ENCODE peak calls at places on chromosomes 5 and 9, in ten cellular contexts. One of them, this sample, is unnamed.

GRCh38 chr5:170233358-170233892 is 640 bp downstream of the C5orf58 start:
- DNase-seq in coronary artery: no peak
- DNase-seq in neural progenitor cell: no peak
- DNase-seq in BJ: no peak
- DNase-seq in psoas muscle: no peak
- DNase-seq in neural crest cell: no peak
- DNase-seq in mucosa of descending colon: no peak
- DNase-seq in bronchial epithelial cell: no peak
- DNase-seq in progenitor cell of endocrine pancreas: no peak
- DNase-seq in pancreas: no peak
- DNase-seq in this sample: no peak

GRCh38 chr9:93287593-93287992 is 103.7 kb downstream of the WNK2 start:
- DNase-seq in coronary artery: no peak
- DNase-seq in neural progenitor cell: no peak
- DNase-seq in BJ: no peak
- DNase-seq in psoas muscle: no peak
- DNase-seq in neural crest cell: no peak
- DNase-seq in mucosa of descending colon: no peak
- DNase-seq in bronchial epithelial cell: no peak
- DNase-seq in progenitor cell of endocrine pancreas: no peak
- DNase-seq in pancreas: no peak
- DNase-seq in this sample: no peak

GRCh38 chr9:73042155-73042554 is 89.3 kb upstream of the ALDH1A1 start:
- DNase-seq in coronary artery: no peak
- DNase-seq in neural progenitor cell: no peak
- DNase-seq in BJ: no peak
- DNase-seq in psoas muscle: no peak
- DNase-seq in neural crest cell: no peak
- DNase-seq in mucosa of descending colon: no peak
- DNase-seq in bronchial epithelial cell: peak
- DNase-seq in progenitor cell of endocrine pancreas: no peak
- DNase-seq in pancreas: no peak
- DNase-seq in this sample: no peak

GRCh38 chr9:133963166-133963565 is 29.0 kb downstream of the VAV2 start:
- DNase-seq in coronary artery: no peak
- DNase-seq in neural progenitor cell: no peak
- DNase-seq in BJ: no peak
- DNase-seq in psoas muscle: peak
- DNase-seq in neural crest cell: no peak
- DNase-seq in mucosa of descending colon: peak
- DNase-seq in bronchial epithelial cell: no peak
- DNase-seq in progenitor cell of endocrine pancreas: no peak
- DNase-seq in pancreas: no peak
- DNase-seq in this sample: no peak

GRCh38 chr9:112203536-112203935 is 28.4 kb upstream of the SUSD1 start:
- DNase-seq in coronary artery: no peak
- DNase-seq in neural progenitor cell: no peak
- DNase-seq in BJ: peak
- DNase-seq in psoas muscle: no peak
- DNase-seq in neural crest cell: no peak
- DNase-seq in mucosa of descending colon: no peak
- DNase-seq in bronchial epithelial cell: peak
- DNase-seq in progenitor cell of endocrine pancreas: no peak
- DNase-seq in pancreas: no peak
- DNase-seq in this sample: no peak

GRCh38 chr9:108545446-108545845 is 310.3 kb downstream of the ACTL7B start:
- DNase-seq in coronary artery: no peak
- DNase-seq in neural progenitor cell: no peak
- DNase-seq in BJ: no peak
- DNase-seq in psoas muscle: no peak
- DNase-seq in neural crest cell: no peak
- DNase-seq in mucosa of descending colon: no peak
- DNase-seq in bronchial epithelial cell: no peak
- DNase-seq in progenitor cell of endocrine pancreas: no peak
- DNase-seq in pancreas: no peak
- DNase-seq in this sample: no peak

GRCh38 chr5:16539169-16539666 is 73.6 kb upstream of the ZNF622 start:
- DNase-seq in coronary artery: peak
- DNase-seq in neural progenitor cell: no peak
- DNase-seq in BJ: peak
- DNase-seq in psoas muscle: peak
- DNase-seq in neural crest cell: no peak
- DNase-seq in mucosa of descending colon: peak
- DNase-seq in bronchial epithelial cell: peak
- DNase-seq in progenitor cell of endocrine pancreas: no peak
- DNase-seq in pancreas: peak
- DNase-seq in this sample: no peak

GRCh38 chr5:150774145-150774544 is 4.4 kb upstream of the SMIM3 start:
- DNase-seq in coronary artery: no peak
- DNase-seq in neural progenitor cell: no peak
- DNase-seq in BJ: peak
- DNase-seq in psoas muscle: no peak
- DNase-seq in neural crest cell: no peak
- DNase-seq in mucosa of descending colon: no peak
- DNase-seq in bronchial epithelial cell: peak
- DNase-seq in progenitor cell of endocrine pancreas: no peak
- DNase-seq in pancreas: no peak
- DNase-seq in this sample: no peak

GRCh38 chr9:123383512-123384170 is 27.6 kb downstream of the CRB2 start:
- DNase-seq in coronary artery: no peak
- DNase-seq in neural progenitor cell: no peak
- DNase-seq in BJ: no peak
- DNase-seq in psoas muscle: no peak
- DNase-seq in neural crest cell: no peak
- DNase-seq in mucosa of descending colon: no peak
- DNase-seq in bronchial epithelial cell: no peak
- DNase-seq in progenitor cell of endocrine pancreas: no peak
- DNase-seq in pancreas: no peak
- DNase-seq in this sample: no peak

GRCh38 chr5:78419396-78419795 is 59.0 kb downstream of the SCAMP1 start:
- DNase-seq in coronary artery: no peak
- DNase-seq in neural progenitor cell: no peak
- DNase-seq in BJ: no peak
- DNase-seq in psoas muscle: no peak
- DNase-seq in neural crest cell: no peak
- DNase-seq in mucosa of descending colon: no peak
- DNase-seq in bronchial epithelial cell: no peak
- DNase-seq in progenitor cell of endocrine pancreas: no peak
- DNase-seq in pancreas: no peak
- DNase-seq in this sample: no peak

GRCh38 chr5:31469886-31470285 is 62.0 kb downstream of the DROSHA start:
- DNase-seq in coronary artery: no peak
- DNase-seq in neural progenitor cell: no peak
- DNase-seq in BJ: no peak
- DNase-seq in psoas muscle: no peak
- DNase-seq in neural crest cell: no peak
- DNase-seq in mucosa of descending colon: no peak
- DNase-seq in bronchial epithelial cell: no peak
- DNase-seq in progenitor cell of endocrine pancreas: no peak
- DNase-seq in pancreas: no peak
- DNase-seq in this sample: no peak

GRCh38 chr9:121861501-121862180 is 210.2 kb downstream of the DAB2IP start:
- DNase-seq in coronary artery: peak
- DNase-seq in neural progenitor cell: peak
- DNase-seq in BJ: no peak
- DNase-seq in psoas muscle: peak
- DNase-seq in neural crest cell: peak
- DNase-seq in mucosa of descending colon: no peak
- DNase-seq in bronchial epithelial cell: no peak
- DNase-seq in progenitor cell of endocrine pancreas: no peak
- DNase-seq in pancreas: no peak
- DNase-seq in this sample: peak

GRCh38 chr5:141476132-141476909 is 555 bp downstream of the PCDHGC3 start:
- DNase-seq in coronary artery: no peak
- DNase-seq in neural progenitor cell: peak
- DNase-seq in BJ: peak
- DNase-seq in psoas muscle: peak
- DNase-seq in neural crest cell: peak
- DNase-seq in mucosa of descending colon: peak
- DNase-seq in bronchial epithelial cell: peak
- DNase-seq in progenitor cell of endocrine pancreas: no peak
- DNase-seq in pancreas: peak
- DNase-seq in this sample: peak

GRCh38 chr9:127960410-127961165 is 20.2 kb downstream of the EEIG1 start:
- DNase-seq in coronary artery: no peak
- DNase-seq in neural progenitor cell: peak
- DNase-seq in BJ: no peak
- DNase-seq in psoas muscle: no peak
- DNase-seq in neural crest cell: no peak
- DNase-seq in mucosa of descending colon: peak
- DNase-seq in bronchial epithelial cell: no peak
- DNase-seq in progenitor cell of endocrine pancreas: no peak
- DNase-seq in pancreas: no peak
- DNase-seq in this sample: no peak

GRCh38 chr9:105887679-105888078 is 193.3 kb downstream of the TMEM38B start:
- DNase-seq in coronary artery: no peak
- DNase-seq in neural progenitor cell: no peak
- DNase-seq in BJ: no peak
- DNase-seq in psoas muscle: no peak
- DNase-seq in neural crest cell: no peak
- DNase-seq in mucosa of descending colon: no peak
- DNase-seq in bronchial epithelial cell: no peak
- DNase-seq in progenitor cell of endocrine pancreas: no peak
- DNase-seq in pancreas: no peak
- DNase-seq in this sample: no peak

GRCh38 chr9:88706193-88707112 is 171.5 kb downstream of the NXNL2 start:
- DNase-seq in coronary artery: no peak
- DNase-seq in neural progenitor cell: peak
- DNase-seq in BJ: no peak
- DNase-seq in psoas muscle: no peak
- DNase-seq in neural crest cell: peak
- DNase-seq in mucosa of descending colon: no peak
- DNase-seq in bronchial epithelial cell: no peak
- DNase-seq in progenitor cell of endocrine pancreas: no peak
- DNase-seq in pancreas: no peak
- DNase-seq in this sample: no peak

GRCh38 chr5:157502143-157502647 is 42.2 kb downstream of the NIPAL4 start:
- DNase-seq in coronary artery: no peak
- DNase-seq in neural progenitor cell: no peak
- DNase-seq in BJ: no peak
- DNase-seq in psoas muscle: no peak
- DNase-seq in neural crest cell: no peak
- DNase-seq in mucosa of descending colon: no peak
- DNase-seq in bronchial epithelial cell: no peak
- DNase-seq in progenitor cell of endocrine pancreas: no peak
- DNase-seq in pancreas: no peak
- DNase-seq in this sample: no peak

GRCh38 chr9:18335825-18336224 is 138.1 kb upstream of the ADAMTSL1 start:
- DNase-seq in coronary artery: no peak
- DNase-seq in neural progenitor cell: no peak
- DNase-seq in BJ: no peak
- DNase-seq in psoas muscle: no peak
- DNase-seq in neural crest cell: no peak
- DNase-seq in mucosa of descending colon: no peak
- DNase-seq in bronchial epithelial cell: no peak
- DNase-seq in progenitor cell of endocrine pancreas: no peak
- DNase-seq in pancreas: no peak
- DNase-seq in this sample: no peak

DNA sequence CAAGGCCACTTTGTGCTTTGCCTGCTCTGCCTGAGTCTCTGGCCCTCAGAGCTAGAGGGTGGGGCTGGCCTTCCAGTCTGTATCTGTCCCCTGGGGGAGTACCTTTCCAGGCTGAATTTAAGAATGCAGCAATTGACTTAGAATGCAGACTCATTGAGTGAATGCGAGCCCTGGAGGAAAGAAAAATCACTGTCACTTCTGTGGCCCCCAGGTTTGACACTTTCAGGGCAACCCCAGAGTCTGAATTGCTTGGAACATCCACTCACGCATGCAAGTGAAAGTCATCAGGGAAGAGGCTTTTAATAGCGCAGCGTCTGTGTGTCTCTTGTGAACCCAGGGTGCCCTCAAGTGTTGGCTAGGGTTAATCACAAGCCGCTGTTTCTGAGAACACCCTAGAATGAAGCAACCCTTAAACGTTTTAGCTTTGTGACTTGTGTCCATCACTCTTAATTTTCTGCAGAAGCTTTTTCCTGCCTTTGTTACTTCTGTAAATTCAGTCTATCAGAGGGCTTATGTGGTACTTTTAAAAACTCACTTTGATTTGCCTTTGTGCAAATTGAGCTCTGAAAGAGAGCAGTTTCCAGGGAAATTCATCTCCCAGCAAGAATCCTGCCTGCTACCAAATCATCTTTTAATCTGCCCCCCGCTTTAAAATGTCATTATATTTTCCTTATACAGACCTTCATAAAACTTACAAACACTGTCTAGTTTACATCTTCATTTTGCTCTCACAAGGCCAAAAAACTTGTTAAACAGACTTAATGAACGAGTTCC is 146.8 kb upstream of the IQGAP2 start:
- DNase-seq in coronary artery: no peak
- DNase-seq in neural progenitor cell: peak
- DNase-seq in BJ: no peak
- DNase-seq in psoas muscle: no peak
- DNase-seq in neural crest cell: peak
- DNase-seq in mucosa of descending colon: no peak
- DNase-seq in bronchial epithelial cell: peak
- DNase-seq in progenitor cell of endocrine pancreas: peak
- DNase-seq in pancreas: peak
- DNase-seq in this sample: peak
- TF ChIP-seq CTCF in coronary artery: no peak
- TF ChIP-seq CTCF in neural progenitor cell: peak
- TF ChIP-seq CTCF in BJ: peak
- TF ChIP-seq CTCF in psoas muscle: peak
- TF ChIP-seq CTCF in neural crest cell: peak
- TF ChIP-seq CTCF in mucosa of descending colon: peak
- TF ChIP-seq CTCF in bronchial epithelial cell: peak
- TF ChIP-seq CTCF in progenitor cell of endocrine pancreas: peak
- TF ChIP-seq CTCF in pancreas: peak
- TF ChIP-seq CTCF in this sample: no peak

GRCh38 chr5:101728933-101729332 is 567.2 kb downstream of the SLCO4C1 start:
- DNase-seq in coronary artery: no peak
- DNase-seq in neural progenitor cell: peak
- DNase-seq in BJ: no peak
- DNase-seq in psoas muscle: no peak
- DNase-seq in neural crest cell: no peak
- DNase-seq in mucosa of descending colon: no peak
- DNase-seq in bronchial epithelial cell: peak
- DNase-seq in progenitor cell of endocrine pancreas: no peak
- DNase-seq in pancreas: no peak
- DNase-seq in this sample: no peak
- TF ChIP-seq CTCF in coronary artery: no peak
- TF ChIP-seq CTCF in neural progenitor cell: peak
- TF ChIP-seq CTCF in BJ: no peak
- TF ChIP-seq CTCF in psoas muscle: no peak
- TF ChIP-seq CTCF in neural crest cell: peak
- TF ChIP-seq CTCF in mucosa of descending colon: no peak
- TF ChIP-seq CTCF in bronchial epithelial cell: peak
- TF ChIP-seq CTCF in progenitor cell of endocrine pancreas: no peak
- TF ChIP-seq CTCF in pancreas: no peak
- TF ChIP-seq CTCF in this sample: no peak

GRCh38 chr9:94915476-94916450 is 189.3 kb downstream of the AOPEP start:
- DNase-seq in coronary artery: peak
- DNase-seq in neural progenitor cell: no peak
- DNase-seq in BJ: no peak
- DNase-seq in psoas muscle: no peak
- DNase-seq in neural crest cell: no peak
- DNase-seq in mucosa of descending colon: no peak
- DNase-seq in bronchial epithelial cell: no peak
- DNase-seq in progenitor cell of endocrine pancreas: no peak
- DNase-seq in pancreas: no peak
- DNase-seq in this sample: no peak
- TF ChIP-seq CTCF in coronary artery: no peak
- TF ChIP-seq CTCF in neural progenitor cell: no peak
- TF ChIP-seq CTCF in BJ: no peak
- TF ChIP-seq CTCF in psoas muscle: no peak
- TF ChIP-seq CTCF in neural crest cell: no peak
- TF ChIP-seq CTCF in mucosa of descending colon: no peak
- TF ChIP-seq CTCF in bronchial epithelial cell: no peak
- TF ChIP-seq CTCF in progenitor cell of endocrine pancreas: no peak
- TF ChIP-seq CTCF in pancreas: no peak
- TF ChIP-seq CTCF in this sample: no peak

GRCh38 chr9:4152876-4153275 is 147.0 kb downstream of the GLIS3 start:
- DNase-seq in coronary artery: no peak
- DNase-seq in neural progenitor cell: no peak
- DNase-seq in BJ: no peak
- DNase-seq in psoas muscle: no peak
- DNase-seq in neural crest cell: no peak
- DNase-seq in mucosa of descending colon: no peak
- DNase-seq in bronchial epithelial cell: no peak
- DNase-seq in progenitor cell of endocrine pancreas: no peak
- DNase-seq in pancreas: no peak
- DNase-seq in this sample: no peak
- TF ChIP-seq CTCF in coronary artery: no peak
- TF ChIP-seq CTCF in neural progenitor cell: peak
- TF ChIP-seq CTCF in BJ: no peak
- TF ChIP-seq CTCF in psoas muscle: no peak
- TF ChIP-seq CTCF in neural crest cell: no peak
- TF ChIP-seq CTCF in mucosa of descending colon: no peak
- TF ChIP-seq CTCF in bronchial epithelial cell: no peak
- TF ChIP-seq CTCF in progenitor cell of endocrine pancreas: no peak
- TF ChIP-seq CTCF in pancreas: no peak
- TF ChIP-seq CTCF in this sample: no peak

This sample was measured in endothelial cell.